ENCODE peak calls at places on chromosome 7, in five cellular contexts. O is SK-N-SH, A is GM12878, I is endothelial cell of umbilical vein, L is K562. S is an unnamed sample. For H3K9me3, the result is how much of the 10 kb centered on the place peaks cover.

GRCh38 chr7:134613623-134614347 is 32.9 kb upstream of the BPGM start:
- DNase-seq in O (no peak), A (no peak), I (peak), L (no peak), S (no peak)

GRCh38 chr7:29442146-29442545 is 121.5 kb upstream of the PRR15 start:
- DNase-seq in O (peak), A (no peak), I (no peak), L (no peak), S (no peak)

GRCh38 chr7:519974-520458 is 370 bp upstream of the PDGFA start:
- DNase-seq in O (peak), A (no peak), I (peak), L (peak), S (no peak)

GRCh38 chr7:106947244-106947728 is 82.2 kb downstream of the PIK3CG start:
- DNase-seq in O (peak), A (no peak), I (peak), L (peak), S (peak)

GRCh38 chr7:5424689-5425506 is 1.3 kb upstream of the TNRC18 start:
- DNase-seq in O (no peak), A (no peak), I (peak), L (peak), S (no peak)

GRCh38 chr7:28347964-28348363 is 64.4 kb upstream of the CREB5 start:
- DNase-seq in O (no peak), A (no peak), I (no peak), L (no peak), S (no peak)

GRCh38 chr7:50653116-50653854 is 88.1 kb upstream of the DDC start:
- DNase-seq in O (no peak), A (no peak), I (no peak), L (no peak), S (no peak)

GRCh38 chr7:134120405-134120804 is 6.7 kb upstream of the LRGUK start:
- DNase-seq in O (no peak), A (no peak), I (no peak), L (no peak), S (no peak)

GRCh38 chr7:111527545-111527944 is 34.7 kb downstream of the IMMP2L start:
- DNase-seq in O (no peak), A (peak), I (no peak), L (peak), S (no peak)

GRCh38 chr7:44801890-44802289 is 5.4 kb downstream of the PPIA start:
- DNase-seq in O (no peak), A (no peak), I (no peak), L (no peak), S (no peak)

GRCh38 chr7:7519528-7519927 is 16.1 kb downstream of the COL28A1 start:
- DNase-seq in O (no peak), A (no peak), I (no peak), L (no peak), S (no peak)

GRCh38 chr7:70585071-70585470 is 546.9 kb upstream of the GALNT17 start:
- DNase-seq in O (peak), A (no peak), I (no peak), L (peak), S (no peak)

GRCh38 chr7:134660242-134660785 is 13.7 kb downstream of the BPGM start:
- DNase-seq in O (no peak), A (no peak), I (no peak), L (peak), S (no peak)

GRCh38 chr7:6705959-6706665 is 635 bp downstream of the ZNF12 start:
- DNase-seq in O (no peak), A (no peak), I (peak), L (peak), S (no peak)

GRCh38 chr7:102273749-102274712 is 12.6 kb upstream of the SH2B2 start:
- DNase-seq in O (no peak), A (no peak), I (no peak), L (peak), S (no peak)

GRCh38 chr7:23955145-23955544 is 245.1 kb downstream of the STK31 start:
- DNase-seq in O (no peak), A (no peak), I (no peak), L (no peak), S (no peak)

GRCh38 chr7:44305564-44306507 is 19.6 kb downstream of the CAMK2B start:
- DNase-seq in O (no peak), A (no peak), I (no peak), L (no peak), S (no peak)

GRCh38 chr7:111492234-111492633 is 70.1 kb downstream of the IMMP2L start:
- DNase-seq in O (no peak), A (no peak), I (peak), L (peak), S (no peak)

GRCh38 chr7:127551941-127552340 is 33.5 kb downstream of the GCC1 start:
- DNase-seq in O (no peak), A (no peak), I (no peak), L (no peak), S (no peak)

GRCh38 chr7:127556404-127556803 is 29.0 kb downstream of the GCC1 start:
- DNase-seq in O (no peak), A (no peak), I (no peak), L (no peak), S (no peak)

GRCh38 chr7:127557803-127558202 is 27.6 kb downstream of the GCC1 start:
- DNase-seq in O (no peak), A (no peak), I (no peak), L (no peak), S (no peak)
- H3K9ac ChIP-seq in O (no peak), A (no peak), I (no peak), L (no peak), S (no peak)

GRCh38 chr7:157845203-157845810 is 508.5 kb downstream of the DNAJB6 start:
- DNase-seq in O (no peak), A (no peak), I (no peak), L (no peak), S (no peak)

GRCh38 chr7:157844141-157844540 is 507.3 kb downstream of the DNAJB6 start:
- DNase-seq in O (no peak), A (no peak), I (no peak), L (no peak), S (no peak)

GRCh38 chr7:157848508-157849340 is 511.9 kb downstream of the DNAJB6 start:
- DNase-seq in O (no peak), A (no peak), I (no peak), L (no peak), S (no peak)

GRCh38 chr7:157844611-157845010 is 507.8 kb downstream of the DNAJB6 start:
- DNase-seq in O (no peak), A (no peak), I (no peak), L (no peak), S (no peak)

DNA sequence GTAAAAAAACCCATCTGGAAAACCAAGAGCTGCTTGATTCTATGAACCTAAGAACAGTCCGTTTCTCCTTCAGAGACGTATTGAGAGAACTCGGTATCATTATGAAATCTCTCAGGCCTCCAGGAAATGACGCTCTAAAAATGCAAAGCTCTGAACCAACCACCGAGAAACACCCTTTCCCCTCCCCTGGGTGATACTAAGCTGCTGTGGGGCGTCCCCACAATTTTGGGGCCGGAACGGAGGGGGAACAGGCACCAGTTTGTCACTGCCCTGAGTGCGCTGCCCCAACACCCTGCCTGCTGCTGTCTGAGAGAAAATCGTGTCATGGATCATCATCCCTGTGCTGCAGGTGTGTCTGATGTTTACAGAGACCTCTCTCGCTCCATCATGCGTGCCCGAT is 509.5 kb downstream of the DNAJB6 start:
- DNase-seq in O (no peak), A (no peak), I (no peak), L (no peak), S (no peak)
- H3K9me3 ChIP-seq in O (under half), A (under half), I (under half), L (under half), S (under half)

GRCh38 chr7:151876899-151877777 is at the start of gene PRKAG2:
- DNase-seq in O (peak), A (no peak), I (peak), L (no peak), S (no peak)

GRCh38 chr7:151877911-151878835 is 1.3 kb upstream of the PRKAG2 start:
- DNase-seq in O (peak), A (no peak), I (no peak), L (no peak), S (no peak)

GRCh38 chr7:151875862-151876111 is 1.1 kb downstream of the PRKAG2 start:
- DNase-seq in O (peak), A (no peak), I (no peak), L (no peak), S (no peak)

GRCh38 chr7:151873402-151873965 is 3.4 kb downstream of the PRKAG2 start:
- DNase-seq in O (no peak), A (no peak), I (no peak), L (no peak), S (no peak)

DNA sequence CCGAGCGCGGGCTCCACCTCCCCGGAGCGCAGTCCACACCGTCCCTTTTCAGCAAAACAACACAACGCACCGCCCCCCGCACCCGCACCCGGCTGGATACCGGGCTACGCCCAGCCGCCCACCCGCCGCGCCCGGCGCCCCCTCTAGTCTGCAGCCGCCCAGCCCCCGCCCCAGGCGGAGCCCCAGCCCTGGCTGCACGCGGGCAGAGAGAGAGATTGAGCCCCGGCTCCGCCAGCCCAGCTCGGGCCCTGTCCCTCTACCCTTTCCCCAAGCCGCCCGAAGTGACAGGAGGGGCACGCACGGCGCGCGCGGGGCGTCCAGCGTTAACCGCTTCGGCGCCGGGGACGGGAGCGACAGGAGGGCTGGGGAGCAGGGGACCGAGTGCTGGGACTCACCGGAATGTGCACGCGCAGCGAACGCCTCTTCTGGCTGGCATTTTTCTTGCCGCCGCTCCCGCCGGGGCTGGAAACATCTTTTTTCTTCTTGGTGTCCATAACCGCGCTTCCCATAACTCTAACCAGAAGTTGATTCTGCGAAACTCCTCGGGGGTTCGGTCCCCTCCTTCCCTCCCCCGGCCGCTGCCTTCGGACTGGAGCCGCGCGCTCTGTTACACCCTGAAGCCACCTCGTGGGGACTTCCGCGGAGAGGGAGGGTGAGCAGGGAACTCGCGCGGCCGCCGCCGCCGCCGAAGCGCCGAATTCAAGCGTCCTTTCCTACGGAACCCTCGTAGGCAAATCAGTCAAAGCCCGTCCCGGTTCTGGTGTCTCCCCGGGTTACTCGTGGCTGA is 610 bp downstream of the PRKAG2 start:
- DNase-seq in O (peak), A (no peak), I (peak), L (no peak), S (no peak)
- TF ChIP-seq POLR2AphosphoS5 in O (no peak), A (no peak), I (no peak), L (no peak), S (peak)

GRCh38 chr7:55410641-55411239 is 45.6 kb downstream of the LANCL2 start:
- DNase-seq in O (no peak), A (no peak), I (no peak), L (no peak), S (no peak)

GRCh38 chr7:55405856-55406541 is 40.9 kb downstream of the LANCL2 start:
- DNase-seq in O (no peak), A (no peak), I (no peak), L (no peak), S (no peak)

GRCh38 chr7:55411844-55412243 is 46.7 kb downstream of the LANCL2 start:
- DNase-seq in O (no peak), A (no peak), I (no peak), L (no peak), S (no peak)

GRCh38 chr7:55413442-55413841 is 48.3 kb downstream of the LANCL2 start:
- DNase-seq in O (no peak), A (no peak), I (no peak), L (no peak), S (no peak)

GRCh38 chr7:55409474-55410225 is 44.5 kb downstream of the LANCL2 start:
- DNase-seq in O (peak), A (peak), I (no peak), L (peak), S (no peak)
- H3K9ac ChIP-seq in O (no peak), A (no peak), I (no peak), L (peak), S (no peak)

GRCh38 chr7:157579425-157579824 is 242.6 kb downstream of the DNAJB6 start:
- DNase-seq in O (no peak), A (no peak), I (no peak), L (no peak), S (no peak)

GRCh38 chr7:157585113-157585861 is 248.5 kb downstream of the DNAJB6 start:
- DNase-seq in O (no peak), A (no peak), I (no peak), L (no peak), S (no peak)

GRCh38 chr7:157580324-157580723 is 243.5 kb downstream of the DNAJB6 start:
- DNase-seq in O (no peak), A (no peak), I (no peak), L (no peak), S (no peak)

GRCh38 chr7:157584420-157584819 is 247.6 kb downstream of the DNAJB6 start:
- DNase-seq in O (no peak), A (no peak), I (no peak), L (no peak), S (no peak)

GRCh38 chr7:157581740-157582139 is 244.9 kb downstream of the DNAJB6 start:
- DNase-seq in O (no peak), A (no peak), I (no peak), L (no peak), S (no peak)
- H3K9me3 ChIP-seq in O (under half), A (under half), I (under half), L (under half), S (under half)